ENCODE peak calls at places on chromosomes 3 and 15, in seven cellular contexts. V, C, R, Z, L, E and H are unnamed samples.
A peak's percentile ranks its signal among the peaks of the same experiment; 100 is the strongest.

GRCh38 chr3:178849220-178849910 is 222.2 kb downstream of the ZMAT3 start:
- DNase-seq in C (no peak), L (no peak), V (no peak), Z (no peak), R (no peak), E (no peak), H (no peak)

GRCh38 chr3:153572654-153573053 is 410.6 kb downstream of the RAP2B start:
- DNase-seq in Z (no peak), R (no peak), L (no peak), E (no peak), C (no peak), V (no peak), H (no peak)

GRCh38 chr3:129211772-129212171 is 28.1 kb upstream of the CNBP start:
- DNase-seq in Z (no peak), R (peak; percentile 99), L (no peak), E (no peak), C (no peak), V (no peak), H (peak; percentile 98)

GRCh38 chr3:31880020-31880419 is 101.0 kb downstream of the OSBPL10 start:
- DNase-seq in R (no peak), E (no peak), C (no peak), Z (no peak), V (no peak), L (no peak), H (no peak)

GRCh38 chr3:122942241-122942640 is 85.3 kb downstream of the SEMA5B start:
- DNase-seq in Z (no peak), C (no peak), R (no peak), E (no peak), V (no peak), L (no peak), H (no peak)

GRCh38 chr3:40534283-40534682 is 9.5 kb downstream of the ZNF621 start:
- DNase-seq in C (no peak), V (no peak), R (no peak), Z (no peak), E (no peak), L (no peak), H (no peak)

GRCh38 chr3:146712826-146713225 is 107.7 kb upstream of the PLSCR5 start:
- DNase-seq in R (no peak), L (no peak), V (no peak), E (no peak), C (no peak), Z (no peak), H (no peak)

GRCh38 chr3:184531580-184532290 is 29.9 kb upstream of the EPHB3 start:
- DNase-seq in R (no peak), E (no peak), C (no peak), L (no peak), Z (no peak), V (no peak), H (no peak)

GRCh38 chr3:24387493-24387892 is 107.2 kb downstream of the THRB start:
- DNase-seq in R (no peak), L (no peak), V (no peak), E (no peak), Z (no peak), C (no peak), H (no peak)

GRCh38 chr3:143179603-143180002 is 60.0 kb downstream of the CHST2 start:
- DNase-seq in C (no peak), L (no peak), E (no peak), V (no peak), R (no peak), Z (no peak), H (no peak)

GRCh38 chr15:75727851-75728715 is 15.4 kb upstream of the CSPG4 start:
- DNase-seq in L (peak; percentile 54), C (peak; percentile 78), V (no peak), Z (peak; percentile 48), R (no peak), E (peak; percentile 60), H (no peak)

GRCh38 chr15:64693134-64693533 is 82.3 kb downstream of the RBPMS2 start:
- DNase-seq in E (no peak), V (peak; percentile 85), R (no peak), Z (no peak), L (peak; percentile 38), C (peak; percentile 44), H (no peak)

GRCh38 chr15:85762756-85763127 is 32.0 kb downstream of the KLHL25 start:
- DNase-seq in L (no peak), Z (no peak), C (peak; percentile 56), R (no peak), V (no peak), E (no peak), H (no peak)

GRCh38 chr15:32004249-32004648 is 26.1 kb upstream of the CHRNA7 start:
- DNase-seq in E (no peak), C (no peak), R (no peak), Z (no peak), L (no peak), V (no peak), H (no peak)

GRCh38 chr15:67183443-67184169 is 70.9 kb downstream of the AAGAB start:
- DNase-seq in R (no peak), E (no peak), Z (no peak), C (no peak), L (no peak), V (peak; percentile 75), H (no peak)

GRCh38 chr3:14621093-14621492 is 30.5 kb upstream of the CCDC174 start:
- DNase-seq in V (no peak), R (no peak), E (no peak), C (no peak), L (no peak), Z (no peak), H (no peak)

GRCh38 chr3:74214286-74214685 is 400.2 kb downstream of the CNTN3 start:
- DNase-seq in L (no peak), Z (no peak), R (no peak), E (no peak), V (no peak), C (no peak), H (no peak)

GRCh38 chr3:195450731-195451229 is 8.0 kb upstream of the ACAP2 start:
- DNase-seq in L (no peak), V (no peak), Z (no peak), C (no peak), R (no peak), E (no peak), H (no peak)

GRCh38 chr3:14766428-14767244 is 52.1 kb upstream of the FGD5 start:
- DNase-seq in E (no peak), C (no peak), L (no peak), R (no peak), Z (no peak), V (no peak), H (no peak)

GRCh38 chr3:110806924-110807323 is 264.7 kb upstream of the NECTIN3 start:
- DNase-seq in V (no peak), R (no peak), L (no peak), E (no peak), C (no peak), Z (no peak), H (no peak)

GRCh38 chr3:151379083-151379734 is 5.3 kb downstream of the P2RY12 start:
- DNase-seq in R (no peak), V (no peak), L (peak; percentile 27), Z (no peak), E (no peak), C (peak; percentile 47), H (no peak)

GRCh38 chr15:98799991-98800390 is 151.7 kb downstream of the IGF1R start:
- DNase-seq in E (no peak), C (peak; percentile 12), L (no peak), Z (no peak), R (peak; percentile 21), V (no peak), H (no peak)

GRCh38 chr3:34793066-34793465 is 846.3 kb upstream of the ARPP21 start:
- DNase-seq in R (no peak), V (no peak), E (no peak), C (no peak), L (no peak), Z (no peak), H (no peak)

GRCh38 chr15:65303687-65304392 is 637 bp upstream of the RNU5B-1 start:
- DNase-seq in V (no peak), Z (peak; percentile 56), C (peak; percentile 75), R (peak; percentile 70), L (peak; percentile 76), E (no peak), H (peak; percentile 63)

GRCh38 chr15:66884661-66885237 is 180.7 kb upstream of the SMAD3 start:
- DNase-seq in R (no peak), L (no peak), Z (no peak), V (no peak), E (no peak), C (no peak), H (no peak)

GRCh38 chr3:125061170-125061569 is 5.4 kb upstream of the HEG1 start:
- DNase-seq in Z (no peak), C (no peak), R (no peak), E (no peak), L (no peak), V (no peak), H (no peak)

GRCh38 chr3:100913870-100914654 is 79.2 kb downstream of the ABI3BP start:
- DNase-seq in Z (no peak), C (no peak), E (no peak), L (no peak), V (no peak), R (no peak), H (no peak)

GRCh38 chr3:104596551-104596950 is 770.2 kb upstream of the ALCAM start:
- DNase-seq in L (peak; percentile 29), Z (no peak), E (no peak), R (peak; percentile 42), C (peak; percentile 22), V (peak; percentile 9), H (peak; percentile 20)

GRCh38 chr3:122184591-122184929 is 1.1 kb downstream of the CASR start:
- DNase-seq in V (no peak), Z (no peak), E (no peak), R (no peak), L (no peak), C (no peak), H (no peak)

GRCh38 chr15:43230640-43231115 is 9.9 kb upstream of the EPB42 start:
- DNase-seq in V (no peak), Z (no peak), E (no peak), R (no peak), L (no peak), C (no peak), H (peak; percentile 83)

GRCh38 chr3:45907769-45908705 is 21.7 kb downstream of the CCR9 start:
- DNase-seq in V (peak; percentile 24), C (no peak), E (no peak), Z (peak; percentile 6), L (no peak), R (no peak), H (no peak)

GRCh38 chr15:89686522-89686921 is 4.0 kb downstream of the PEX11A start:
- DNase-seq in C (no peak), V (no peak), R (no peak), L (no peak), Z (no peak), E (no peak), H (no peak)

GRCh38 chr15:96261575-96262034 is 68.9 kb upstream of the NR2F2 start:
- DNase-seq in Z (no peak), R (no peak), L (no peak), C (no peak), V (no peak), E (no peak), H (no peak)

GRCh38 chr3:29057326-29057725 is 223.5 kb upstream of the RBMS3 start:
- DNase-seq in V (peak; percentile 76), Z (no peak), L (no peak), R (no peak), E (no peak), C (no peak), H (no peak)